ENCODE peak calls at places on chromosomes 2 and 18, in six cellular contexts. Y, Q, K, H, B and O are unnamed samples.
A peak's percentile ranks its signal among the peaks of the same experiment; 100 is the strongest.

GRCh38 chr2:9001229-9001628 is 2.3 kb downstream of the MBOAT2 start:
- DNase-seq in Y (no peak), Q (no peak), K (no peak), H (no peak), B (no peak), O (no peak)

GRCh38 chr2:191539068-191539467 is 138.9 kb upstream of the NABP1 start:
- DNase-seq in Y (peak; percentile 9), Q (no peak), K (peak; percentile 52), H (no peak), B (peak; percentile 62), O (no peak)

GRCh38 chr2:138335036-138335435 is 166.5 kb upstream of the SPOPL start:
- DNase-seq in Y (no peak), Q (no peak), K (no peak), H (no peak), B (no peak), O (no peak)

GRCh38 chr18:2303517-2304238 is 267.6 kb downstream of the METTL4 start:
- DNase-seq in Y (no peak), Q (peak; percentile 9), K (peak; percentile 28), H (no peak), B (no peak), O (no peak)

GRCh38 chr18:3186678-3187658 is 32.8 kb downstream of the MYOM1 start:
- DNase-seq in Y (no peak), Q (no peak), K (peak; percentile 18), H (no peak), B (peak; percentile 43), O (no peak)

GRCh38 chr2:237178396-237178795 is 92.7 kb downstream of the COPS8 start:
- DNase-seq in Y (no peak), Q (peak; percentile 82), K (no peak), H (no peak), B (no peak), O (no peak)

GRCh38 chr2:10274376-10274775 is 28.3 kb upstream of the HPCAL1 start:
- DNase-seq in Y (no peak), Q (no peak), K (no peak), H (no peak), B (no peak), O (no peak)

GRCh38 chr2:188897096-188897495 is 77.1 kb upstream of the COL3A1 start:
- DNase-seq in Y (no peak), Q (no peak), K (no peak), H (no peak), B (no peak), O (no peak)

GRCh38 chr2:131016826-131017596 is 76.2 kb downstream of the FAM168B start:
- DNase-seq in Y (no peak), Q (peak; percentile 77), K (no peak), H (no peak), B (no peak), O (no peak)

GRCh38 chr2:229622495-229623355 is 91.6 kb downstream of the DNER start:
- DNase-seq in Y (no peak), Q (no peak), K (no peak), H (no peak), B (no peak), O (no peak)